ENCODE peak calls at places on chromosomes 11 and 22, in six cellular contexts. H is upper lobe of right lung, O is AG09309, Z is RWPE1, M is endothelial cell, N is HFF-Myc. B is an unnamed sample.

GRCh38 chr22:40531951-40532900 is 104.3 kb downstream of the MRTFA start:
- DNase-seq in Z (no peak), O (no peak), M (no peak), N (no peak), H (no peak), B (no peak)

GRCh38 chr22:21044931-21045584 is 688 bp upstream of the LRRC74B start:
- DNase-seq in M (no peak), H (peak), O (peak), N (no peak), Z (no peak), B (peak)

GRCh38 chr11:1770528-1770927 is 6.8 kb upstream of the CTSD start:
- DNase-seq in O (no peak), H (no peak), Z (no peak), N (no peak), M (no peak), B (no peak)

GRCh38 chr22:46674367-46674781 is 54.2 kb downstream of the GRAMD4 start:
- DNase-seq in N (no peak), M (no peak), O (no peak), H (no peak), Z (no peak), B (no peak)

GRCh38 chr11:120442031-120442430 is 69.5 kb upstream of the GRIK4 start:
- DNase-seq in O (no peak), H (no peak), N (no peak), Z (no peak), M (no peak), B (no peak)

GRCh38 chr11:119599864-119600593 is 129.0 kb downstream of the NECTIN1 start:
- DNase-seq in O (no peak), H (no peak), Z (no peak), M (no peak), N (no peak), B (no peak)

GRCh38 chr11:26613759-26614158 is 41.7 kb upstream of the MUC15 start:
- DNase-seq in Z (no peak), N (no peak), M (no peak), O (no peak), H (no peak), B (no peak)

GRCh38 chr22:37492428-37493344 is 6.5 kb upstream of the MFNG start:
- DNase-seq in O (peak), Z (no peak), H (peak), N (no peak), M (peak), B (peak)

GRCh38 chr11:14577290-14577689 is 57.1 kb upstream of the PSMA1 start:
- DNase-seq in Z (no peak), H (no peak), N (no peak), M (no peak), O (no peak), B (no peak)

GRCh38 chr11:67441731-67442401 is 1.4 kb downstream of the CORO1B start:
- DNase-seq in N (no peak), M (no peak), O (no peak), H (no peak), Z (no peak), B (no peak)

GRCh38 chr22:22616636-22617035 is 27.8 kb upstream of the GGTLC2 start:
- DNase-seq in O (no peak), N (no peak), Z (peak), M (no peak), H (no peak), B (no peak)

GRCh38 chr11:86062719-86063118 is 6.2 kb downstream of the PICALM start:
- DNase-seq in Z (no peak), M (no peak), O (no peak), H (no peak), N (no peak), B (no peak)

GRCh38 chr11:3703383-3703782 is 32.2 kb upstream of the CHRNA10 start:
- DNase-seq in O (no peak), N (no peak), Z (no peak), H (no peak), M (no peak), B (no peak)

GRCh38 chr11:6988506-6988905 is 31.6 kb downstream of the ZNF214 start:
- DNase-seq in N (no peak), M (no peak), H (no peak), Z (no peak), O (no peak), B (no peak)

GRCh38 chr11:124896071-124896750 is 1.5 kb downstream of the ROBO4 start:
- DNase-seq in H (no peak), Z (no peak), O (no peak), N (no peak), M (no peak), B (no peak)

GRCh38 chr22:40289991-40290459 is 56.3 kb upstream of the ADSL start:
- DNase-seq in N (no peak), O (no peak), Z (no peak), H (no peak), M (no peak), B (no peak)

GRCh38 chr11:96376796-96377195 is 12.9 kb downstream of the CCDC82 start:
- DNase-seq in N (no peak), M (no peak), O (no peak), H (no peak), Z (no peak), B (no peak)

GRCh38 chr22:43635101-43635500 is 177.0 kb downstream of the EFCAB6 start:
- DNase-seq in O (no peak), Z (no peak), M (no peak), H (no peak), N (no peak), B (no peak)
- TF ChIP-seq CTCF in O (no peak), Z (no peak), M (no peak), H (no peak), N (no peak), B (no peak)

GRCh38 chr11:35142481-35143207 is 3.7 kb downstream of the CD44 start:
- DNase-seq in O (no peak), H (no peak), Z (peak), M (no peak), N (no peak), B (no peak)
- TF ChIP-seq CTCF in O (no peak), H (no peak), Z (no peak), M (no peak), N (peak), B (no peak)

GRCh38 chr11:102831128-102831708 is 12.2 kb downstream of the MMP3 start:
- DNase-seq in H (peak), Z (no peak), M (peak), O (no peak), N (peak), B (peak)
- TF ChIP-seq CTCF in H (peak), Z (peak), M (no peak), O (peak), N (peak), B (no peak)

DNA sequence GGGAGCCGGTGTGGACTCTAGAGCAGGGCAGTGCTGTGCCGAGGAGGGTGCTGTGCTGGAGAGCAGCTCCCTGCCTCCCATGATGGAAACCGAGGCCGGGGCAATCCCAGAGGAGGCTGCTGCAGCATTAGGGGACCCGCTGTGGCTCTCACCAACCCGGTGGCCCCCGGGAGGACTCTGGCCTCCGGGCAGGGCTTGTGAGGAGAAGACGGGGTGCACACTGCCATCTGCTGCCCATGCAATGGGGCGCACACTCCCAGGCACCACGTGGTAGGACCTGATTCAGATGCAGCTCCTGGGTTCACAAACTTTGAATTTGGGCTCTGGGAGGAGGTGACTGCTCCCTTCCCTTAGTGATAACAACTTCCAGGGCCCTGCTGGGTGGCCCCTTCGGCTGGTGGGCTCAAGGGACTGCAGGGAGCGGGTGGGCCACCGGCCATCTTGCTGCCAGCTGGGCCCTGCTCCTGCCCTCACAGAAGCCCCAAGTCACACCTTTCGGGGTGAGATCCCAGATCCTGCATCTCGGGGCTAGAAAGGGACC is 93.8 kb upstream of the FGF3 start:
- DNase-seq in M (no peak), H (peak), Z (no peak), O (no peak), N (no peak), B (peak)
- TF ChIP-seq CTCF in M (no peak), H (peak), Z (peak), O (peak), N (peak), B (no peak)

DNA sequence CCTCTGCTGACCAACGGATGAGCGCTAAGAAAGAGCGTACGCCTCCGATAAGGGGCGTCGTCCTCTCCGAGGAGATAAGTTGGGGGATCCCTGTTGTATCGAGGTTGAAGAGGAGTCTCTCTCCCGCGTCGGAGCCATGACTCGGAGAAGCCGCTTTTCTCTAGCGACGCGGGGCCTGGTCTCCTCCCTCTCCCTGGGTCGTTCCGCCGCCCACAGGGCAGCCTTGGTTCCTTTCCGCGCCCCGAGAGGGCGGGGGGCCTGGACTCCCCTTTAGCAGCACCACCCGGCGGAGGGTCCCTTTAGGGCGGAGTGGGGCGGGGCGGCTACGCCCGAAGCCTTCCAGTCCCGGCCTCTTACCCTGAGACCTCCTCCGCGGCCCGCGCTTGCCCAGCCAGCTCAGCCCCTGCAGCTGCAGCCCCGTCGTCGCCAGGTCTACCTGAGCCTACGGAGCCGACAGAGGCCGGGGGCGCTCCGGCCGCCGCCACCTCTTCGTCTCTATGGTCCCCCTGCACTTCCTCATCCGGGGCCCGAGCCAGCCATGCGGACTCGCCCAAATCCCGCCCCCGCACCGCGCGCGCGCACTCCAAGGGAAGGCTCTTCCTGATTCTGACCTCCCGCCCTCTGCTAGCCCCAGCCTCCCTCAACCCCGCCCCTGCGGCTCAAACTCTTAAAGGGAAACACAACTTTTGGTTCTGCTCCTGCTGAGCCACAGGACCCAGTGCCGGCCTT is at the start of gene PRR14L:
- DNase-seq in Z (peak), H (peak), O (peak), N (peak), M (peak), B (peak)
- TF ChIP-seq CTCF in Z (no peak), H (no peak), O (no peak), N (no peak), M (no peak), B (no peak)

DNA sequence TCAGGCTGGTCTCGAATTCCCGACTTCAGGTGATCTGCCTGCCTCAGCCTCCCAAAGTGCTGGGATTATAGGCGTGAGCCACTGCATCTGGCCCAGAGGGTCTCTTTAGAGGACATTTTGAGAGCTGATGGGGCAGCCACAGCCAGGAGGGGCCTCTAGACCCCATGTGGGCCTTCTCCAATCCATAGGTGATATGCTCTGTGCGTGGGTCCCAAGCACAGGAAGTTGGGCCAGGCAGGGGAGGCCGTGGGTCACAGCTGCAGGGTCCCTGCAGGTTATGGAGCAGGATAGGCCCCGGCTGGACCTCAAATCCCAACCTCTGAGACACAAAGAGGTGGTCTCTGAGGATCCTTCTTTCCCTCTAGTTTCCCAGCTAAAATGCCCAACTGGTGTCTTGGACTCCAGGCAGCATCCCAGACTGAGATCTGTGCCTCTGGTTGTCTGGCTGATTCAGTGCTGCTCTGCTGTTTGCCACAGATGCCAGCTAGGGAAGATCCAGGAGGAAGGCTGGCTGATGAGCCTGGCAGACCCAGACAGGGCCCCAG is 1.5 kb downstream of the LRRC75B start:
- DNase-seq in H (no peak), O (no peak), M (no peak), Z (no peak), N (no peak), B (no peak)
- TF ChIP-seq CTCF in H (no peak), O (no peak), M (no peak), Z (no peak), N (no peak), B (no peak)

B was measured in glutamatergic neuron.